ENCODE peak calls at places on chromosomes 3 and 15, in four cellular contexts. U is left ventricle myocardium inferior, G is AG04450, S is breast epithelium. C is an unnamed sample.

GRCh38 chr3:109132801-109133473 is 3.6 kb upstream of the C3orf85 start:
- DNase-seq in G (no peak), U (no peak), S (no peak), C (no peak)

GRCh38 chr15:60408438-60409105 is 10.8 kb upstream of the ANXA2 start:
- DNase-seq in S (no peak), U (no peak), G (no peak), C (no peak)

GRCh38 chr3:70072754-70073153 is 73.2 kb downstream of the SAMMSON start:
- DNase-seq in G (no peak), U (no peak), S (no peak), C (no peak)

GRCh38 chr3:154152741-154153140 is 31.6 kb downstream of the ARHGEF26 start:
- DNase-seq in S (no peak), U (no peak), G (no peak), C (no peak)

GRCh38 chr3:73624363-73625123 is at the start of gene PDZRN3:
- DNase-seq in U (peak; percentile 64), G (no peak), S (peak; percentile 63), C (peak; percentile 81)

GRCh38 chr3:195250473-195251251 is 20.3 kb downstream of the XXYLT1 start:
- DNase-seq in G (no peak), U (peak; percentile 42), S (no peak), C (peak; percentile 73)

GRCh38 chr15:34588046-34588674 is 4.7 kb upstream of the GOLGA8B start:
- DNase-seq in U (no peak), G (peak; percentile 68), S (no peak), C (peak; percentile 86)

GRCh38 chr3:64681827-64682226 is 6.0 kb downstream of the ADAMTS9 start:
- DNase-seq in U (no peak), G (no peak), S (no peak), C (no peak)

GRCh38 chr3:195699148-195699771 is 21.5 kb upstream of the MUC20 start:
- DNase-seq in U (no peak), S (no peak), G (no peak), C (no peak)

GRCh38 chr15:42650208-42651066 is 75.0 kb downstream of the STARD9 start:
- DNase-seq in S (no peak), U (peak; percentile 28), G (peak; percentile 73), C (peak; percentile 84)

GRCh38 chr3:156552973-156553372 is 1.9 kb downstream of the SSR3 start:
- DNase-seq in S (no peak), G (no peak), U (no peak), C (no peak)
- H3K27ac ChIP-seq in S (peak overlapping the region; percentile 88), G (no peak overlapping the region), U (peak overlapping the region; percentile 96), C (no peak overlapping the region)

GRCh38 chr3:146546366-146546965 is 2.1 kb upstream of the PLSCR1 start:
- DNase-seq in S (no peak), U (no peak), G (no peak), C (no peak)

GRCh38 chr3:146542968-146543367 is 1.4 kb downstream of the PLSCR1 start:
- DNase-seq in U (no peak), S (no peak), G (no peak), C (no peak)

GRCh38 chr3:146544013-146544928 is at the start of gene PLSCR1:
- DNase-seq in G (peak; percentile 82), U (peak; percentile 93), S (peak; percentile 85), C (peak; percentile 95)

GRCh38 chr3:146543461-146544012 is 870 bp downstream of the PLSCR1 start:
- DNase-seq in S (no peak), G (no peak), U (no peak), C (peak; percentile 54)

GRCh38 chr3:146544929-146545528 is 622 bp upstream of the PLSCR1 start:
- DNase-seq in U (no peak), G (no peak), S (no peak), C (no peak)
- H3K4me3 ChIP-seq in U (peak overlapping the region; percentile 85), G (peak overlapping the region; percentile 80), S (peak overlapping the region; percentile 72), C (peak overlapping the region; percentile 79)

GRCh38 chr3:45001738-45002137 is 24.4 kb upstream of the CLEC3B start:
- DNase-seq in G (no peak), S (no peak), U (no peak), C (no peak)

GRCh38 chr3:45002680-45003079 is 23.4 kb upstream of the CLEC3B start:
- DNase-seq in G (no peak), U (no peak), S (no peak), C (no peak)

GRCh38 chr3:45003406-45003805 is 22.7 kb upstream of the CLEC3B start:
- DNase-seq in S (no peak), U (no peak), G (no peak), C (no peak)

GRCh38 chr3:45002139-45002660 is 23.9 kb upstream of the CLEC3B start:
- DNase-seq in G (no peak), S (no peak), U (no peak), C (no peak)

GRCh38 chr3:45003859-45004258 is 22.2 kb upstream of the CLEC3B start:
- DNase-seq in S (no peak), U (no peak), G (no peak), C (no peak)
- H3K27ac ChIP-seq in S (no peak overlapping the region), U (peak overlapping the region; percentile 82), G (no peak overlapping the region), C (no peak overlapping the region)

GRCh38 chr3:71468311-71469130 is 115.0 kb downstream of the FOXP1 start:
- DNase-seq in U (no peak), S (no peak), G (no peak), C (no peak)
- H3K4me3 ChIP-seq in U (no peak overlapping the region), S (no peak overlapping the region), G (no peak overlapping the region), C (no peak overlapping the region)

GRCh38 chr15:75151214-75152128 is 50.2 kb upstream of the C15orf39 start:
- DNase-seq in S (no peak), G (no peak), U (no peak), C (no peak)
- H3K27ac ChIP-seq in S (no peak overlapping the region), G (no peak overlapping the region), U (peak overlapping the region; percentile 51), C (peak overlapping the region; percentile 26)

DNA sequence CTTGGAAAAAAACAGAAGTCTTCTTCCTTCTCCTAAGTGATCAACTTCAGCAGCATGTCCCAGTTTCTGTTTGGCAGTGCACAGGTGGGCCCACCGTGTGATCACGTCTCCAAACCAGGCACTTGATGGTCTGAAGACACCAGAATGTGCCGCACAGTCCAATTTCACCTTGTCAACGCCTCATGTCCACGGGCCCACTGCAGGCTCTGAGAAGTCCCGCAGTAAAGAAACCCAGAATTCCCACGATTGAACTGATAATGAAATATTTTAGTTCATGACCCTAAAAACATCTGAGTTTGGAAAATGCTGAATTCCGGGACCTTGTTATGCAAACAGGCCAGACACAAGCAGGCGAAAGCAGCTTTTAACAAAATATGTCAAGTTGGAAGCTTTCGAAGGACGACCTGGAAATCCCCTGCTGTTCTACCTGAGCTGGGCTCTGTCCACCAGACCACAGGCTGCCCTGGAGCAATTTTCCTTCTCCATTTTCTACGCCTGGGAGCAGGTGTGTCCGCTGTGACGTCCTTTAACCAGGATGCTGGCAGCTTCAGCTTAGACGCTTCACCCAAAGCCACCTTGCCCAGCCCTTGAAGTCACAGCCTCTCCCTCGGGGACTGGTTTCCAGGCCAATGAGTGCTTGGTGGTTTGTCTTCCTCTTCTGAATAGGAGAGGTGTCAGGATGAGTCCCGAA is 167.8 kb upstream of the IQSEC1 start:
- DNase-seq in U (no peak), G (no peak), S (no peak), C (no peak)
- H3K4me3 ChIP-seq in U (no peak overlapping the region), G (no peak overlapping the region), S (no peak overlapping the region), C (no peak overlapping the region)

GRCh38 chr3:14430706-14431470 is 28.5 kb downstream of the SLC6A6 start:
- DNase-seq in U (no peak), G (no peak), S (no peak), C (no peak)
- H3K27ac ChIP-seq in U (peak overlapping the region; percentile 83), G (no peak overlapping the region), S (peak overlapping the region; percentile 66), C (no peak overlapping the region)

GRCh38 chr3:49805367-49805782 is 2.3 kb downstream of the INKA1 start:
- DNase-seq in U (peak; percentile 88), G (no peak), S (peak; percentile 74), C (peak; percentile 77)
- H3K4me3 ChIP-seq in U (peak overlapping the region; percentile 91), G (no peak overlapping the region), S (no peak overlapping the region), C (no peak overlapping the region)

DNA sequence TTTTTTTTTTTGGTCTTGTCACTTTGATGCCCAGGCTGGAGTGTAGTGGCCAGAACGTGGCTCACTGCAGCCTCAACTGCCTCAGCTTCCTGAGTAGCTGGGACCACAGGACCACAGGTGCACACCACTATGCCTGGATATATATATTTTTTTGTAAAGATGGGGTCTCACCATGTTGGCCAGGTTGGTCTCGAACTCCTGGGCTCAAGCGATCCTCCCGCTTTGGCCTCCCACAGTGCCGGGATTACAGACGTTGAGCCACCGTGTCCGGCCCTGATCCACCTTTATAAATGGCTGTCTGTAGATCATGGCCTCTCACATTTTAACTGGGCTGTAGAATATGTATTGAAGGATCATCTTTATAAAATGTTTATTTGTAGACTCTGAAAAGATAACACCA is 1.9 kb upstream of the EIF3J start:
- DNase-seq in S (no peak), G (no peak), U (no peak), C (no peak)
- H3K27ac ChIP-seq in S (no peak overlapping the region), G (no peak overlapping the region), U (no peak overlapping the region), C (no peak overlapping the region)

C was measured in testis.